ENCODE peak calls at places on chromosomes 5 and 9, in seven cellular contexts. Q, U, S, G, M, A and O are unnamed samples.

GRCh38 chr5:37811866-37812265 is 28.0 kb downstream of the GDNF start:
- DNase-seq in A (no peak), G (no peak), M (no peak), S (no peak), Q (no peak), U (no peak), O (no peak)

GRCh38 chr9:35566417-35566816 is 38.6 kb upstream of the TESK1 start:
- DNase-seq in G (no peak), A (no peak), Q (no peak), M (no peak), S (no peak), U (no peak), O (no peak)

GRCh38 chr9:86734762-86735161 is 212.5 kb downstream of the GAS1 start:
- DNase-seq in S (no peak), A (no peak), G (no peak), U (no peak), Q (no peak), M (no peak), O (no peak)

GRCh38 chr9:37407468-37407867 is 15.0 kb upstream of the GRHPR start:
- DNase-seq in U (no peak), Q (no peak), S (no peak), G (no peak), M (no peak), A (no peak), O (no peak)

GRCh38 chr5:80275347-80275746 is 19.5 kb upstream of the SERINC5 start:
- DNase-seq in U (no peak), Q (peak), A (peak), G (no peak), S (no peak), M (no peak), O (no peak)

GRCh38 chr9:105116047-105116868 is 128.2 kb upstream of the SLC44A1 start:
- DNase-seq in M (no peak), G (no peak), Q (peak), A (no peak), U (no peak), S (no peak), O (no peak)

GRCh38 chr5:174526177-174526576 is 198.2 kb upstream of the MSX2 start:
- DNase-seq in U (no peak), M (no peak), G (no peak), Q (no peak), S (no peak), A (no peak), O (no peak)

GRCh38 chr5:142202282-142202681 is 93.7 kb downstream of the NDFIP1 start:
- DNase-seq in M (no peak), S (no peak), Q (no peak), G (no peak), U (no peak), A (no peak), O (no peak)

GRCh38 chr5:76016258-76016657 is 66.9 kb upstream of the SV2C start:
- DNase-seq in G (no peak), Q (no peak), A (peak), M (no peak), U (no peak), S (no peak), O (no peak)